ENCODE peak calls at places on chromosome 13, in five cellular contexts. K is HCT116, L is IMR-90, R is keratinocyte, S is neural progenitor cell. Y is an unnamed sample. For H3K4me1, the result is how much of the 10 kb centered on the place peaks cover.

GRCh38 chr13:30077338-30077737 is 226.9 kb upstream of the UBL3 start:
- DNase-seq in K (no peak), L (no peak), R (no peak), S (no peak), Y (no peak)

GRCh38 chr13:100461309-100462035 is 127.1 kb downstream of the GGACT start:
- DNase-seq in K (no peak), L (peak), R (no peak), S (peak), Y (no peak)

GRCh38 chr13:31485183-31485582 is 254.1 kb upstream of the RXFP2 start:
- DNase-seq in K (no peak), L (no peak), R (no peak), S (no peak), Y (no peak)

GRCh38 chr13:73193541-73193940 is 134.7 kb downstream of the KLF5 start:
- DNase-seq in K (no peak), L (no peak), R (no peak), S (no peak), Y (no peak)

GRCh38 chr13:112688560-112689497 is 1.0 kb upstream of the ATP11A start:
- DNase-seq in K (no peak), L (no peak), R (no peak), S (peak), Y (no peak)

GRCh38 chr13:98804336-98804855 is 51.9 kb upstream of the SLC15A1 start:
- DNase-seq in K (no peak), L (no peak), R (no peak), S (no peak), Y (no peak)

GRCh38 chr13:49806126-49806536 is 13.6 kb upstream of the KPNA3 start:
- DNase-seq in K (no peak), L (no peak), R (peak), S (no peak), Y (no peak)

GRCh38 chr13:83221813-83222241 is 660.4 kb downstream of the SLITRK1 start:
- DNase-seq in K (no peak), L (peak), R (peak), S (no peak), Y (peak)

GRCh38 chr13:103031332-103031873 is 34.8 kb downstream of the SLC10A2 start:
- DNase-seq in K (no peak), L (no peak), R (no peak), S (no peak), Y (no peak)

GRCh38 chr13:95516021-95516420 is 36.5 kb upstream of the CLDN10 start:
- DNase-seq in K (no peak), L (no peak), R (no peak), S (no peak), Y (no peak)

GRCh38 chr13:97030705-97031452 is 36.6 kb upstream of the OXGR1 start:
- DNase-seq in K (peak), L (peak), R (no peak), S (peak), Y (peak)

GRCh38 chr13:73090116-73090811 is 31.5 kb downstream of the KLF5 start:
- DNase-seq in K (peak), L (peak), R (no peak), S (no peak), Y (peak)

GRCh38 chr13:51978836-51979556 is 32.3 kb downstream of the ATP7B start:
- DNase-seq in K (no peak), L (no peak), R (no peak), S (no peak), Y (no peak)

GRCh38 chr13:31209172-31209818 is 9.5 kb downstream of the B3GLCT start:
- DNase-seq in K (no peak), L (peak), R (no peak), S (peak), Y (peak)

GRCh38 chr13:33169273-33169980 is 116.1 kb downstream of the STARD13 start:
- DNase-seq in K (no peak), L (peak), R (peak), S (no peak), Y (peak)

GRCh38 chr13:49450105-49450819 is 6.2 kb downstream of the SETDB2 start:
- DNase-seq in K (no peak), L (no peak), R (no peak), S (no peak), Y (no peak)

GRCh38 chr13:30744056-30744684 is 8.8 kb downstream of the ALOX5AP start:
- DNase-seq in K (peak), L (peak), R (no peak), S (no peak), Y (peak)

GRCh38 chr13:43757266-43757665 is 29.5 kb downstream of the ENOX1 start:
- DNase-seq in K (no peak), L (no peak), R (no peak), S (no peak), Y (no peak)

GRCh38 chr13:22311734-22312404 is 641.0 kb downstream of the FGF9 start:
- DNase-seq in K (no peak), L (no peak), R (no peak), S (no peak), Y (no peak)

GRCh38 chr13:103066991-103067390 is 774 bp upstream of the SLC10A2 start:
- DNase-seq in K (no peak), L (no peak), R (no peak), S (peak), Y (no peak)

GRCh38 chr13:33794576-33794975 is 23.4 kb upstream of the RFC3 start:
- DNase-seq in K (no peak), L (no peak), R (no peak), S (no peak), Y (peak)

GRCh38 chr13:60591348-60591747 is 194.3 kb downstream of the TDRD3 start:
- DNase-seq in K (no peak), L (peak), R (peak), S (no peak), Y (peak)

GRCh38 chr13:25963681-25964080 is 88.1 kb downstream of the SHISA2 start:
- DNase-seq in K (no peak), L (no peak), R (no peak), S (no peak), Y (no peak)

GRCh38 chr13:97395437-97396136 is 38.4 kb upstream of the RAP2A start:
- DNase-seq in K (no peak), L (peak), R (no peak), S (no peak), Y (peak)

GRCh38 chr13:113802761-113803160 is 43.7 kb downstream of the TMEM255B start:
- DNase-seq in K (no peak), L (no peak), R (no peak), S (no peak), Y (no peak)

GRCh38 chr13:54845351-54845965 is 1816.8 kb downstream of the OLFM4 start:
- DNase-seq in K (no peak), L (no peak), R (no peak), S (peak), Y (no peak)

GRCh38 chr13:84684048-84684662 is 801.9 kb upstream of the SLITRK1 start:
- DNase-seq in K (no peak), L (no peak), R (no peak), S (no peak), Y (no peak)

GRCh38 chr13:76764429-76764828 is 121.8 kb downstream of the KCTD12 start:
- DNase-seq in K (no peak), L (peak), R (no peak), S (no peak), Y (no peak)

GRCh38 chr13:22162889-22163288 is 492.0 kb downstream of the FGF9 start:
- DNase-seq in K (no peak), L (no peak), R (no peak), S (no peak), Y (no peak)

GRCh38 chr13:46992383-46992952 is 95.6 kb upstream of the HTR2A start:
- DNase-seq in K (peak), L (no peak), R (no peak), S (peak), Y (no peak)

GRCh38 chr13:102089177-102089576 is 312.7 kb downstream of the FGF14 start:
- DNase-seq in K (no peak), L (no peak), R (no peak), S (no peak), Y (no peak)

GRCh38 chr13:75514080-75515040 is 23.3 kb downstream of the COMMD6 start:
- DNase-seq in K (no peak), L (peak), R (no peak), S (no peak), Y (peak)

GRCh38 chr13:22812793-22813192 is 368.0 kb upstream of the SGCG start:
- DNase-seq in K (no peak), L (no peak), R (no peak), S (no peak), Y (no peak)

GRCh38 chr13:99363949-99364348 is 56.8 kb upstream of the GPR183 start:
- DNase-seq in K (no peak), L (no peak), R (no peak), S (no peak), Y (no peak)

GRCh38 chr13:37209621-37210020 is 104.2 kb upstream of the CSNK1A1L start:
- DNase-seq in K (no peak), L (peak), R (no peak), S (no peak), Y (peak)

GRCh38 chr13:37207646-37208045 is 102.2 kb upstream of the CSNK1A1L start:
- DNase-seq in K (no peak), L (no peak), R (no peak), S (no peak), Y (peak)

GRCh38 chr13:37208052-37208451 is 102.6 kb upstream of the CSNK1A1L start:
- DNase-seq in K (no peak), L (peak), R (no peak), S (no peak), Y (no peak)

GRCh38 chr13:37216340-37216739 is 110.9 kb upstream of the CSNK1A1L start:
- DNase-seq in K (no peak), L (no peak), R (no peak), S (no peak), Y (no peak)

GRCh38 chr13:37211542-37211941 is 106.1 kb upstream of the CSNK1A1L start:
- DNase-seq in K (no peak), L (no peak), R (no peak), S (peak), Y (no peak)
- H3K4me1 ChIP-seq in K (under half), L (under half), R (under half), S (under half), Y (under half)

DNA sequence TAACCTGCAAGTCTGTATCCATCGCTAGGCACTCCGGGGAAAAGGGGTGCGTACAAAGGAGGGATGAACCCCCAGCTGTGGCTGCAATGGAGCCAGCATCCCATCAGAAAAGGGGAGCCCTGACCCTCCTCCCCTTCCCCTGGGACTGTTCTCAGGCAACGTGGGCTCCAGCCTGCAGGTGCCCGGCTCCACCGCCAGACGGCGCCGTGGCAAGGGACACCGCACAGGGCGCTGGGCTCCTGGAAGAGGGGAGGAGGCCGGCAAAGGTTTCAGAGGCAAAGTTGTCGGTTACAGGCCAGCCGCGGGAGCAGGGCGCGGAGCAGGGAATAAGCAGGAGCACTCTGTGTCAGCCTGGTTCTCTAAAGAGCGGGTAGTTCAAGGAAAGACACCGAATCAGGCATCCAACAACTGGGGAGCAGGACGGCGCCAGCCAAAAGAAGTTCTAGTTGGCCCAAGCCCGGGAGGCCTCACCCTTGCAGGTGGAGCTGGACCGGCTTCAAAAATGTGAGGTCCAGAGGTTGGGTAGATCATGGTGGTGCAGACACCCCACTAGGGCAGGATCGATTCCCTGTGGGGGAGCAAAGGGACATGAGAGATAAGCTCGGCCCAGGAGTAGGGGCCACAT is 53.0 kb upstream of the ATP12A start:
- DNase-seq in K (peak), L (no peak), R (no peak), S (peak), Y (no peak)
- H3K9ac ChIP-seq in K (no peak), L (no peak), R (no peak), S (no peak), Y (no peak)

GRCh38 chr13:104296301-104296700 is 1230.1 kb upstream of the SLC10A2 start:
- DNase-seq in K (no peak), L (no peak), R (no peak), S (no peak), Y (no peak)
- H3K4me1 ChIP-seq in K (under half), L (under half), R (under half), S (under half), Y (under half)

DNA sequence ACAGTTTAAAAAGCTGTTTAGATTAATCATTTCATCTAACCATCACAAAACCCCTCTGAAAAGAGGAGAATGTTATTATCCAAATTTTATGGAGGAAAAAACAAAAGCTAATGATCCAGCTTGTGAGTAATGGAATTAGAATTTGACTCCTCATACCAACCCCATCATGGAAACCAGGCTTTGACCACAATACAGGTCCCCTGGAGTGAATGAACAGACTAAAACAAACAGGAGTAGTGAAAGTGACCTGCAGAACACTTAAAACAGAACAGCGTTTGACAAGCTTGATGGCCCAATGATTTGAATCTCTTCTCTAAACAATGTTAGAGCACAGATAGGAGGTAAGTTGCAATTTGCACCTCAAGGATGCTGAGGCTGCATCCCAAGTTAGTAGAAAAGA is 230.0 kb downstream of the DCT start:
- DNase-seq in K (no peak), L (peak), R (no peak), S (peak), Y (peak)
- H3K9ac ChIP-seq in K (no peak), L (no peak), R (no peak), S (no peak), Y (peak)

GRCh38 chr13:106527806-106528205 is 7.7 kb downstream of the EFNB2 start:
- DNase-seq in K (no peak), L (no peak), R (no peak), S (no peak), Y (no peak)
- H3K4me1 ChIP-seq in K (under half), L (under half), R (half or more), S (half or more), Y (under half)

GRCh38 chr13:45336025-45336800 is 4.8 kb downstream of the TPT1 start:
- DNase-seq in K (no peak), L (no peak), R (no peak), S (no peak), Y (no peak)

GRCh38 chr13:45337395-45337794 is 3.6 kb downstream of the TPT1 start:
- DNase-seq in K (no peak), L (no peak), R (no peak), S (no peak), Y (no peak)

GRCh38 chr13:45333251-45333972 is 7.6 kb downstream of the TPT1 start:
- DNase-seq in K (no peak), L (no peak), R (no peak), S (no peak), Y (no peak)

GRCh38 chr13:45333973-45334922 is 6.7 kb downstream of the TPT1 start:
- DNase-seq in K (no peak), L (peak), R (no peak), S (no peak), Y (peak)

DNA sequence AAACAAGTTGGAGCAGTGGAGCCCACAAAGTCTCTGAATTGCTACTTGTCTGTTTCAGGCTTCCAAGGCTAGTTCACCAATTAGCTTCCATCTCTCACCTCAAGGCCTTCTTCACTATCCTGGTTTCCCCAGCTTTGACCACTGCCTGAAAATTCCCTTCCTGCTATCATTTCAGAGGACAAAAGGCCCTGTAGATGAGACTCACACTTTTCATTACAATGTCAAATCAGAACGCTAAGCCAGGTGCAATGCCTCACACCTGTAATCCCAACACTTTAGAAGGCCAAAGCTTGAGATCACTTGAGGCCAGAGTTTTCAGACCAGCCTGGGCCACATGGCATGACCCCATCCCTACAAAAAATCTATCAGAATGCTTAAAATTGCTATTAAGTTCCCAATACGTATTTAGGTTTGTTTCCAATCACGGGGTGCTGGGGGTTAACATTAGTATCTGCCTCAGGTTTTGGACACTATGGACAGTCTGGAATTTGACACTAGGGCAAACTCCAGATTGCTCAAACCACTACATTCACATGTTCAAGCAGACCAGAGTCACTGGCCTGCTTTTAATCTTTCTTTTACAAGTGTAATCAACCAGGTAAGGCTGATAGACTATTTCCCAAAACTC is 5.5 kb downstream of the TPT1 start:
- DNase-seq in K (no peak), L (no peak), R (no peak), S (no peak), Y (no peak)
- H3K9ac ChIP-seq in K (peak), L (no peak), R (no peak), S (no peak), Y (no peak)

DNA sequence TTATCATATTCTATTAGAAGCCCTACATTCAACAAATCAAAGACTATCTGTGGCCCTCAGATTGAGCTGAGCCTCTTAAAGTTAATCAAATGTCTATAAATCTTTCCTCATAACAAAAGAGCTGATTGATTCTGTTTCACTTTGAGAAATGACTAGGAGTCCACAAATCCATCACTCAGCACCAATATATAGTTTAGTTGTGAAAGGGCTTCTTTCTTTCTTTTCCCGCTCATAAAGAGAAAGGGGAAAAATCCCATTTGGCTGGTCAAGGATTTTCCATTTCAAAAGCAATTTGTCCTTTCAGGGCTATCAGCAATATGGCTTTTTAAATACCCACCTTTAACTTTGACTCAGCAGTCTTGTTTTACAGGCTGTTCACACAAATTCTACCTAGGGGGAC is 408.5 kb upstream of the PCDH20 start:
- DNase-seq in K (no peak), L (no peak), R (no peak), S (no peak), Y (no peak)
- H3K4me1 ChIP-seq in K (under half), L (under half), R (under half), S (under half), Y (under half)

GRCh38 chr13:40026741-40027140 is 371.3 kb downstream of the COG6 start:
- DNase-seq in K (no peak), L (no peak), R (no peak), S (no peak), Y (no peak)

GRCh38 chr13:40024962-40025714 is 369.7 kb downstream of the COG6 start:
- DNase-seq in K (no peak), L (no peak), R (no peak), S (no peak), Y (no peak)

GRCh38 chr13:40026174-40026585 is 370.7 kb downstream of the COG6 start:
- DNase-seq in K (no peak), L (peak), R (no peak), S (no peak), Y (peak)

GRCh38 chr13:40031031-40031430 is 375.6 kb downstream of the COG6 start:
- DNase-seq in K (no peak), L (peak), R (no peak), S (no peak), Y (peak)

DNA sequence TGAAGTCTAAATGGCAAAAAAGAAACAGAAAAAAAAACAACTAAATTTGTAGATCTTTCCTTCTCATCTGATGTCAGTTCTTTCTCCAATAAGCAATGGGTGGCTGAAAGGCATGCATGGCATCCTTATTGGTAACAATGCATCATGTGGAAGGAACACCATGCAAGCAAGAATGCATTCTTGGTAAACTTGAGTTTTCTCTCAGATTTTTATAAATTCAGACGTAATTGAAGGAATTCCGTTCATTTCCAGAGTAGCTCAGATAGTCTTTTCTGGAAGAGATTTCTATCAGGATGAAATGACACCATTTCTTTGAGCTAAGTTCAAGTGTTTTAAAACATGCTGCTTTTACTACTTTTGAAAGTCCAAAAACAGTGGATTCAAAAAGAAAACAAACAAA is 373.0 kb downstream of the COG6 start:
- DNase-seq in K (no peak), L (no peak), R (no peak), S (no peak), Y (no peak)
- H3K9ac ChIP-seq in K (no peak), L (no peak), R (no peak), S (no peak), Y (no peak)

GRCh38 chr13:111225810-111226546 is 94.5 kb upstream of the TEX29 start:
- DNase-seq in K (no peak), L (no peak), R (no peak), S (no peak), Y (no peak)
- H3K4me1 ChIP-seq in K (under half), L (under half), R (under half), S (under half), Y (under half)

Y was measured in astrocyte.